ENCODE peak calls at places on chromosomes 2 and 18, in six cellular contexts. Q, X, J, S, G and V are unnamed samples.

GRCh38 chr2:229633546-229633945 is 80.8 kb downstream of the DNER start:
- DNase-seq in Q (no peak), X (no peak), J (no peak), S (no peak), G (no peak), V (no peak)

GRCh38 chr2:41004700-41005099 is 552.8 kb upstream of the SLC8A1 start:
- DNase-seq in Q (no peak), X (no peak), J (no peak), S (no peak), G (no peak), V (no peak)

GRCh38 chr2:69241039-69241586 is 145.9 kb downstream of the GFPT1 start:
- DNase-seq in Q (no peak), X (no peak), J (no peak), S (no peak), G (no peak), V (no peak)

GRCh38 chr2:46387292-46387691 is 90.1 kb downstream of the EPAS1 start:
- DNase-seq in Q (no peak), X (no peak), J (no peak), S (no peak), G (no peak), V (no peak)

GRCh38 chr18:31274915-31275314 is 43.0 kb upstream of the DSG1 start:
- DNase-seq in Q (peak; percentile 58), X (no peak), J (no peak), S (no peak), G (no peak), V (no peak)

GRCh38 chr2:135821190-135821589 is 15.8 kb downstream of the LCT start:
- DNase-seq in Q (no peak), X (no peak), J (no peak), S (no peak), G (no peak), V (no peak)

GRCh38 chr18:8933714-8934284 is 168.7 kb upstream of the NDUFV2 start:
- DNase-seq in Q (no peak), X (no peak), J (no peak), S (no peak), G (no peak), V (no peak)

GRCh38 chr2:27705851-27706622 is 42.3 kb downstream of the SLC4A1AP start:
- DNase-seq in Q (peak; percentile 91), X (no peak), J (no peak), S (peak; percentile 90), G (peak; percentile 74), V (no peak)

GRCh38 chr2:120619579-120619978 is 116.1 kb upstream of the GLI2 start:
- DNase-seq in Q (no peak), X (no peak), J (no peak), S (no peak), G (no peak), V (no peak)

GRCh38 chr2:234993547-234993981 is 41.7 kb downstream of the SH3BP4 start:
- DNase-seq in Q (no peak), X (no peak), J (peak; percentile 25), S (no peak), G (no peak), V (no peak)

GRCh38 chr2:85277416-85278158 is 50.2 kb downstream of the TGOLN2 start:
- DNase-seq in Q (no peak), X (no peak), J (no peak), S (no peak), G (no peak), V (no peak)